ENCODE peak calls at places on chromosomes 5 and 9, in eight cellular contexts. C, R, H, W, E, P, B and M are unnamed samples.

GRCh38 chr5:159877087-159877486 is 39.2 kb upstream of the ADRA1B start:
- DNase-seq in C (no peak), R (no peak), H (no peak), W (no peak), E (no peak), P (no peak), B (no peak), M (no peak)

GRCh38 chr9:34381323-34381722 is 4.6 kb upstream of the MYORG start:
- DNase-seq in C (peak; percentile 40), R (no peak), H (no peak), W (no peak), E (no peak), P (no peak), B (no peak), M (no peak)

GRCh38 chr9:121055642-121056143 is 5.6 kb upstream of the C5 start:
- DNase-seq in C (no peak), R (no peak), H (no peak), W (peak; percentile 32), E (no peak), P (no peak), B (peak; percentile 19), M (peak; percentile 19)

GRCh38 chr9:114357911-114358328 is 28.3 kb downstream of the ORM2 start:
- DNase-seq in C (no peak), R (no peak), H (no peak), W (no peak), E (no peak), P (no peak), B (no peak), M (no peak)

GRCh38 chr9:134294228-134295071 is 31.8 kb upstream of the RXRA start:
- DNase-seq in C (no peak), R (no peak), H (no peak), W (no peak), E (no peak), P (peak; percentile 65), B (peak; percentile 32), M (peak; percentile 90)

GRCh38 chr5:83184534-83184933 is 107.2 kb downstream of the XRCC4 start:
- DNase-seq in C (no peak), R (no peak), H (no peak), W (no peak), E (no peak), P (no peak), B (peak; percentile 4), M (no peak)

GRCh38 chr9:91151014-91151740 is 210.5 kb downstream of the AUH start:
- DNase-seq in C (peak; percentile 46), R (peak; percentile 98), H (no peak), W (no peak), E (no peak), P (no peak), B (peak; percentile 30), M (peak; percentile 80)

GRCh38 chr5:51829226-51829625 is 446.0 kb downstream of the ISL1 start:
- DNase-seq in C (no peak), R (no peak), H (no peak), W (no peak), E (peak; percentile 66), P (no peak), B (no peak), M (no peak)

GRCh38 chr9:89952401-89952800 is 347.6 kb downstream of the GADD45G start:
- DNase-seq in C (no peak), R (no peak), H (no peak), W (no peak), E (peak; percentile 73), P (no peak), B (peak; percentile 37), M (peak; percentile 40)

GRCh38 chr5:172142709-172143215 is 45.3 kb downstream of the STK10 start:
- DNase-seq in C (no peak), R (no peak), H (no peak), W (no peak), E (no peak), P (no peak), B (peak; percentile 22), M (no peak)

GRCh38 chr9:132901859-132902831 is 23.4 kb downstream of the SPACA9 start:
- DNase-seq in C (peak; percentile 69), R (peak; percentile 70), H (peak; percentile 52), W (peak; percentile 66), E (peak; percentile 43), P (peak; percentile 70), B (peak; percentile 86), M (peak; percentile 93)

GRCh38 chr9:136881691-136882108 is 4.6 kb upstream of the TRAF2 start:
- DNase-seq in C (peak; percentile 77), R (peak; percentile 45), H (no peak), W (no peak), E (no peak), P (peak; percentile 61), B (peak; percentile 56), M (peak; percentile 57)

GRCh38 chr5:172745406-172745805 is 25.6 kb downstream of the DUSP1 start:
- DNase-seq in C (no peak), R (no peak), H (no peak), W (no peak), E (no peak), P (no peak), B (no peak), M (no peak)

GRCh38 chr9:7097785-7098420 is 340.1 kb downstream of the KDM4C start:
- DNase-seq in C (no peak), R (no peak), H (no peak), W (no peak), E (no peak), P (no peak), B (peak; percentile 52), M (peak; percentile 18)

GRCh38 chr5:4205408-4205807 is 609.8 kb downstream of the IRX1 start:
- DNase-seq in C (no peak), R (peak; percentile 33), H (no peak), W (no peak), E (no peak), P (no peak), B (peak; percentile 4), M (no peak)

GRCh38 chr5:465591-466403 is 22.8 kb downstream of the EXOC3 start:
- DNase-seq in C (no peak), R (no peak), H (no peak), W (no peak), E (no peak), P (no peak), B (no peak), M (no peak)

GRCh38 chr5:139492700-139493192 is 10.2 kb upstream of the STING1 start:
- DNase-seq in C (no peak), R (no peak), H (no peak), W (no peak), E (no peak), P (no peak), B (peak; percentile 69), M (peak; percentile 59)

GRCh38 chr5:69238760-69239251 is 4.1 kb downstream of the CDK7 start:
- DNase-seq in C (no peak), R (no peak), H (no peak), W (no peak), E (peak; percentile 95), P (no peak), B (peak; percentile 83), M (peak; percentile 49)

GRCh38 chr5:170049713-170050112 is 56.0 kb upstream of the FOXI1 start:
- DNase-seq in C (no peak), R (no peak), H (no peak), W (no peak), E (no peak), P (no peak), B (no peak), M (no peak)

GRCh38 chr5:148887123-148887881 is 60.9 kb downstream of the ADRB2 start:
- DNase-seq in C (no peak), R (no peak), H (no peak), W (no peak), E (no peak), P (no peak), B (no peak), M (no peak)

GRCh38 chr5:145562931-145563330 is 272.2 kb downstream of the PRELID2 start:
- DNase-seq in C (no peak), R (no peak), H (no peak), W (no peak), E (no peak), P (no peak), B (peak; percentile 22), M (no peak)

GRCh38 chr9:88889386-88889785 is 101.9 kb upstream of the S1PR3 start:
- DNase-seq in C (no peak), R (no peak), H (no peak), W (no peak), E (no peak), P (no peak), B (no peak), M (peak; percentile 34)

GRCh38 chr5:93831449-93831848 is 90.0 kb upstream of the POU5F2 start:
- DNase-seq in C (no peak), R (no peak), H (no peak), W (no peak), E (peak; percentile 74), P (no peak), B (peak; percentile 88), M (peak; percentile 83)

GRCh38 chr9:127397722-127398647 is 1.0 kb downstream of the SLC2A8 start:
- DNase-seq in C (peak; percentile 36), R (no peak), H (no peak), W (no peak), E (no peak), P (peak; percentile 40), B (no peak), M (peak; percentile 44)

GRCh38 chr5:166909040-166909439 is 1382.4 kb upstream of the WWC1 start:
- DNase-seq in C (no peak), R (no peak), H (no peak), W (no peak), E (peak; percentile 74), P (no peak), B (peak; percentile 38), M (no peak)

GRCh38 chr9:81566074-81566698 is 123.2 kb downstream of the TLE1 start:
- DNase-seq in C (no peak), R (no peak), H (no peak), W (no peak), E (no peak), P (no peak), B (no peak), M (no peak)

GRCh38 chr5:90807483-90807882 is 248.9 kb downstream of the ADGRV1 start:
- DNase-seq in C (no peak), R (no peak), H (no peak), W (no peak), E (no peak), P (peak; percentile 29), B (no peak), M (no peak)

GRCh38 chr5:9468070-9468388 is 77.8 kb downstream of the SEMA5A start:
- DNase-seq in C (no peak), R (no peak), H (no peak), W (no peak), E (peak; percentile 79), P (no peak), B (peak; percentile 86), M (peak; percentile 90)

GRCh38 chr9:18071651-18072060 is 402.3 kb upstream of the ADAMTSL1 start:
- DNase-seq in C (no peak), R (no peak), H (no peak), W (no peak), E (peak; percentile 70), P (no peak), B (peak; percentile 13), M (no peak)

GRCh38 chr9:14752271-14752670 is 29.7 kb upstream of the CER1 start:
- DNase-seq in C (no peak), R (no peak), H (no peak), W (no peak), E (no peak), P (no peak), B (no peak), M (no peak)

GRCh38 chr9:82201186-82201585 is 212.6 kb downstream of the SPATA31D1 start:
- DNase-seq in C (no peak), R (no peak), H (no peak), W (no peak), E (no peak), P (no peak), B (no peak), M (no peak)

GRCh38 chr5:133844836-133845235 is 123.6 kb downstream of the C5orf15 start:
- DNase-seq in C (no peak), R (no peak), H (no peak), W (no peak), E (no peak), P (no peak), B (no peak), M (no peak)

GRCh38 chr5:68149189-68149588 is 66.4 kb upstream of the PIK3R1 start:
- DNase-seq in C (no peak), R (no peak), H (no peak), W (no peak), E (no peak), P (no peak), B (peak; percentile 59), M (peak; percentile 40)

GRCh38 chr9:33133186-33133585 is 34.0 kb downstream of the B4GALT1 start:
- DNase-seq in C (no peak), R (no peak), H (no peak), W (no peak), E (no peak), P (no peak), B (no peak), M (no peak)